ENCODE peak calls at places on chromosomes 13 and 19, in four cellular contexts. L, F, H and Y are unnamed samples.

GRCh38 chr13:30323524-30323923 is 16.2 kb upstream of the KATNAL1 start:
- DNase-seq in L (no peak), F (no peak), H (no peak), Y (no peak)

GRCh38 chr19:35114656-35115537 is 726 bp upstream of the FXYD3 start:
- DNase-seq in H (no peak), F (peak), L (no peak), Y (peak)

GRCh38 chr13:33945477-33945876 is 127.5 kb downstream of the RFC3 start:
- DNase-seq in H (no peak), L (no peak), F (no peak), Y (no peak)

GRCh38 chr19:2517881-2518601 is 42.1 kb downstream of the GADD45B start:
- DNase-seq in L (no peak), F (no peak), H (no peak), Y (no peak)

GRCh38 chr13:38602261-38602660 is 84.6 kb upstream of the FREM2 start:
- DNase-seq in H (no peak), L (no peak), F (no peak), Y (no peak)

GRCh38 chr19:39132344-39132969 is 6.9 kb downstream of the PAK4 start:
- DNase-seq in H (no peak), L (no peak), F (no peak), Y (no peak)

GRCh38 chr19:14689598-14690503 is at the start of gene ZNF333:
- DNase-seq in F (peak), L (peak), H (peak), Y (peak)

GRCh38 chr13:49859568-49859967 is 67.1 kb upstream of the KPNA3 start:
- DNase-seq in L (peak), F (no peak), H (peak), Y (peak)

GRCh38 chr19:48194041-48194871 is 23.8 kb downstream of the ZSWIM9 start:
- DNase-seq in F (no peak), L (no peak), H (no peak), Y (peak)

GRCh38 chr13:99981115-99982020 is at the start of gene ZIC2:
- DNase-seq in H (no peak), L (peak), F (no peak), Y (no peak)

GRCh38 chr19:5403968-5404640 is 51.1 kb upstream of the ZNRF4 start:
- DNase-seq in F (peak), L (peak), H (peak), Y (peak)

GRCh38 chr19:20247016-20247683 is 80.1 kb downstream of the ZNF486 start:
- DNase-seq in F (peak), L (no peak), H (no peak), Y (no peak)

GRCh38 chr13:40344270-40345148 is 321.9 kb downstream of the FOXO1 start:
- DNase-seq in L (no peak), H (no peak), F (no peak), Y (no peak)

GRCh38 chr19:10114651-10115391 is 3.3 kb downstream of the P2RY11 start:
- DNase-seq in F (no peak), H (no peak), L (no peak), Y (peak)

GRCh38 chr19:13980340-13980739 is 25.8 kb downstream of the RFX1 start:
- DNase-seq in F (no peak), H (no peak), L (no peak), Y (no peak)

GRCh38 chr19:279231-279630 is 12.0 kb downstream of the PLPP2 start:
- DNase-seq in F (no peak), L (no peak), H (no peak), Y (no peak)

GRCh38 chr19:13843104-13843921 is 33.6 kb upstream of the NANOS3 start:
- DNase-seq in F (no peak), H (no peak), L (no peak), Y (peak)

GRCh38 chr13:50672025-50672424 is 171.5 kb downstream of the DLEU7 start:
- DNase-seq in F (no peak), L (no peak), H (no peak), Y (peak)

GRCh38 chr13:73932091-73932490 is 202.1 kb downstream of the KLF12 start:
- DNase-seq in H (no peak), F (no peak), L (no peak), Y (no peak)

GRCh38 chr13:35598233-35598632 is 121.7 kb upstream of the MAB21L1 start:
- DNase-seq in F (no peak), H (no peak), L (no peak), Y (peak)

GRCh38 chr19:5124111-5124855 is 155.4 kb downstream of the KDM4B start:
- DNase-seq in H (no peak), L (no peak), F (no peak), Y (no peak)

GRCh38 chr19:17889609-17890214 is 18.0 kb downstream of the SLC5A5 start:
- DNase-seq in H (no peak), F (no peak), L (peak), Y (peak)

GRCh38 chr13:49756263-49756662 is 36.2 kb downstream of the KPNA3 start:
- DNase-seq in L (no peak), H (no peak), F (no peak), Y (no peak)

GRCh38 chr19:44816301-44816700 is 7.4 kb downstream of the BCAM start:
- DNase-seq in L (no peak), F (no peak), H (no peak), Y (no peak)

GRCh38 chr19:4829001-4829712 is 2.4 kb downstream of the TICAM1 start:
- DNase-seq in H (no peak), F (no peak), L (no peak), Y (no peak)

GRCh38 chr13:108944760-108945159 is 315.3 kb downstream of the MYO16 start:
- DNase-seq in H (no peak), L (peak), F (no peak), Y (no peak)

GRCh38 chr19:29581398-29581797 is 24.7 kb upstream of the POP4 start:
- DNase-seq in F (no peak), H (no peak), L (no peak), Y (no peak)

GRCh38 chr19:30029721-30030510 is 87.9 kb downstream of the URI1 start:
- DNase-seq in F (no peak), H (peak), L (peak), Y (peak)